ENCODE peak calls at places on chromosomes 16 and 17, in four cellular contexts. One of them, this sample, is unnamed.
A peak's percentile ranks its signal among the peaks of the same experiment; 100 is the strongest.

GRCh38 chr16:81140930-81141780 is 45.0 kb upstream of the GCSH start:
- DNase-seq in K562: peak; percentile 57
- DNase-seq in GM12878: no peak
- DNase-seq in HepG2: peak; percentile 82
- DNase-seq in this sample: no peak

GRCh38 chr17:55624789-55625433 is 97.8 kb downstream of the TMEM100 start:
- DNase-seq in GM12878: no peak
- DNase-seq in K562: no peak
- DNase-seq in HepG2: no peak
- DNase-seq in this sample: no peak

GRCh38 chr17:82432017-82432416 is 13.6 kb upstream of the OGFOD3 start:
- DNase-seq in HepG2: no peak
- DNase-seq in K562: no peak
- DNase-seq in GM12878: no peak
- DNase-seq in this sample: no peak

GRCh38 chr16:57382535-57383275 is 10.4 kb downstream of the CX3CL1 start:
- DNase-seq in GM12878: no peak
- DNase-seq in HepG2: no peak
- DNase-seq in K562: no peak
- DNase-seq in this sample: no peak

GRCh38 chr16:80189481-80190163 is 351.2 kb upstream of the DYNLRB2 start:
- DNase-seq in GM12878: no peak
- DNase-seq in HepG2: no peak
- DNase-seq in K562: no peak
- DNase-seq in this sample: no peak

GRCh38 chr16:26697826-26698225 is 368.9 kb upstream of the C16orf82 start:
- DNase-seq in HepG2: no peak
- DNase-seq in GM12878: no peak
- DNase-seq in K562: no peak
- DNase-seq in this sample: no peak

GRCh38 chr17:64621772-64622171 is 40.3 kb downstream of the SMURF2 start:
- DNase-seq in K562: no peak
- DNase-seq in GM12878: no peak
- DNase-seq in HepG2: no peak
- DNase-seq in this sample: no peak

GRCh38 chr16:85029413-85029794 is 1.8 kb downstream of the KIAA0513 start:
- DNase-seq in GM12878: peak; percentile 20
- DNase-seq in K562: peak; percentile 75
- DNase-seq in HepG2: no peak
- DNase-seq in this sample: peak; percentile 45

GRCh38 chr17:39264119-39264518 is 38.4 kb upstream of the STAC2 start:
- DNase-seq in K562: no peak
- DNase-seq in GM12878: no peak
- DNase-seq in HepG2: no peak
- DNase-seq in this sample: no peak

GRCh38 chr17:75151893-75152292 is 2.4 kb downstream of the JPT1 start:
- DNase-seq in K562: no peak
- DNase-seq in GM12878: no peak
- DNase-seq in HepG2: no peak
- DNase-seq in this sample: peak; percentile 57

GRCh38 chr16:2473999-2474876 is 689 bp upstream of the TBC1D24 start:
- DNase-seq in HepG2: no peak
- DNase-seq in GM12878: no peak
- DNase-seq in K562: peak; percentile 78
- DNase-seq in this sample: peak; percentile 79

DNA sequence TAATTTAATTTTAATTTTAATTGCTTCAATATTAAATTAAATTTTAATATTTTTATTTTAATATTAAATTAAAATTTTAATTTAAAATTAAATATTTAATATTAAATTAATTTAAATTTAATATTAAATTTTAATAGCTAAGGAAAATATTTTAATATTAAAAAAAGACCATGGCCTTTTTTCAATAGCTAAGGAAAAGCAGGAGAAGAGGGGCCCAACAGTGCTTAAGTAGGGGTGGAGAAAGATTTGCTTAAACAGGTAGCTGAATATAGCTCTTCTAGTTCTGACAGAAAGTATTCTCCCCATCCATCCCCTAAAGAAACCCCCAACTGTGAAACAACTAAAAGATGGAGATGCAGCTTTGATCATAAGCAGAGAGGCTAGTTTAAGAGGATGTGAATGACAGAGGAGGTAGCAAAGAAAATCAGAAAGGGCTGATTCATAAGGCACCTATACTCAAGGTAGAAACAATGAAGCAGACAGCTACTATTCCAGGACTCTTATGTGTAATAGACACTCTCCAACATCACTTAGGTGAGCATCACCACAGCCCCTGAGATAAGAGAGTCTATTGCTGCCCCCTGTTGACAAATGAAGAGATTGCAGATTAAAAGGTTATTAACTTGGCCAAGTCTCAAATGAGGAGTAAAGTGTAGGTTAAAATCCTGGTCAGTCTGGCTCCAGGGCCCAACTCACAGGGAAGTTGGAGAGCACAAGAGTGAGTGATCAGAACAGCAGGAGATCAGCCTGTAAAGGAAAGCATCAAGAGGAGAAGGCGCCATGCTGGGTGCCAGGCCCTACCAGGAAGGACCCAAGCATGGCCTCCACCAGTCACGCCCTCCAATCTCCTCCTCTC is 7.8 kb upstream of the RNASEK start:
- DNase-seq in HepG2: peak; percentile 76
- DNase-seq in K562: peak; percentile 54
- DNase-seq in GM12878: peak; percentile 26
- DNase-seq in this sample: peak; percentile 70
- TF ChIP-seq MXI1 in HepG2: peak; percentile 11
- TF ChIP-seq MXI1 in K562: no peak
- TF ChIP-seq MXI1 in GM12878: no peak
- TF ChIP-seq MXI1 in this sample: no peak

DNA sequence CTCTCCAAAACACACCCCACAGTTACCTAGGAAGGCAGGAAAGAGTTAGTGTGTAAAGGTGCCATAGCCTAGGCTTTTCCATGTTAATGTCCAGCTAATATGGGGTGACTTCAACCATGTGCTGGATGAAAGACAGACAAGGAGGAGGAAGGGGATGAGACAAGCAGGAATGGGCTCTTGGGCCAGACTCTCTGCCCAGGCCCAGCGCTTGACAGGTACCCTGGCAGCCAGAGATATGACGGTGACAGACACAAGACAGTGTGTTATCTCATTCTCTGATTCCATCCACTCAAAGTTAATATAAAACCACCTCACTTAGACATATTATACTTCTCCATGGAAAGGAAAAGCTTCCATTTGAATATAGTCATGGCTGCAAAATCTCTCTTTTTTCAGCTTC is 596.8 kb downstream of the TOX3 start:
- DNase-seq in K562: no peak
- DNase-seq in HepG2: no peak
- DNase-seq in GM12878: no peak
- DNase-seq in this sample: no peak
- TF ChIP-seq SIN3A in K562: no peak
- TF ChIP-seq SIN3A in HepG2: no peak
- TF ChIP-seq SIN3A in GM12878: no peak
- TF ChIP-seq SIN3A in this sample: no peak

GRCh38 chr17:18921485-18921884 is 30.5 kb upstream of the SLC5A10 start:
- DNase-seq in K562: no peak
- DNase-seq in HepG2: no peak
- DNase-seq in GM12878: no peak
- DNase-seq in this sample: no peak

GRCh38 chr17:18919963-18920362 is 32.0 kb upstream of the SLC5A10 start:
- DNase-seq in GM12878: no peak
- DNase-seq in K562: no peak
- DNase-seq in HepG2: peak; percentile 43
- DNase-seq in this sample: no peak

GRCh38 chr17:18920911-18921441 is 31.0 kb upstream of the SLC5A10 start:
- DNase-seq in HepG2: peak; percentile 32
- DNase-seq in GM12878: peak; percentile 66
- DNase-seq in K562: no peak
- DNase-seq in this sample: no peak

GRCh38 chr17:18925187-18925586 is 26.8 kb upstream of the SLC5A10 start:
- DNase-seq in HepG2: peak; percentile 74
- DNase-seq in K562: no peak
- DNase-seq in GM12878: no peak
- DNase-seq in this sample: no peak

GRCh38 chr17:18921912-18922451 is 30.0 kb upstream of the SLC5A10 start:
- DNase-seq in HepG2: no peak
- DNase-seq in GM12878: peak; percentile 90
- DNase-seq in K562: no peak
- DNase-seq in this sample: no peak
- TF ChIP-seq FOXM1 in HepG2: no peak
- TF ChIP-seq FOXM1 in GM12878: peak; percentile 85
- TF ChIP-seq FOXM1 in K562: no peak
- TF ChIP-seq FOXM1 in this sample: no peak

DNA sequence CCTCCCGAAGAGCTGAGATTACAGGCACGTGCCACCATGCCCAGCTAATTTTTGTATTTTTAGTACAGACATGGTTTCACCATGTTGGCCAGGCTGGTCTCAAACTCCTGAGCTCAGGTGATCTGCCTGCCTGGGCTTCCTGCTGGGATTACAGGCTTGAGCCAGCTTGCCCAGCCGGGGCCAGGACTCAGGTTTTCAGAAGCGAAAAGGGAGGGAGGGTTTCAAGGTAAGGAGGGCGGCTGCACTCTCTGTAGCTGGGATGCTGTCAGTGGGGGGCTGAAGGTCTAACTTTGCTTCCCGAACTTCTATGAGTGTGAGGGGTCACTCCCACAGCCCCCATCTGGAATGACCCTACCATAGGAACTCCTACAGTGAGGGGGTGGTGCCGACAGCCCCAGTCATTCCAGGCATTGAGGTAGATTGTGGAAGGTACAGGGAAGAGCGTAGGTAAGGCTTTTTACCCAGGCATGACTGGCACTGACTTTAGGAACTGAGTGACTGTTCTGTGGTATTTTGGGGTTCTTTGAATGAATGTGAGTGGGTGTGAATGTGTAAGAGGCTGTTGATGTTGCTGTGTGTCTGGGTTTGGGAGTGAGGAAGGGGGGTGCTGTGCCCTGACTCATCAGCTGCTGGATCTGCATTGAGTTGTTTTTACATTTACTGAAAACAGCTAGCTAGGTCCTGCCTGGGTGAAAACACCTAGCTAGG is 3.8 kb upstream of the C1QL1 start:
- DNase-seq in HepG2: no peak
- DNase-seq in K562: no peak
- DNase-seq in GM12878: no peak
- DNase-seq in this sample: no peak
- TF ChIP-seq MXI1 in HepG2: no peak
- TF ChIP-seq MXI1 in K562: no peak
- TF ChIP-seq MXI1 in GM12878: no peak
- TF ChIP-seq MXI1 in this sample: no peak

This sample was measured in SK-N-SH.